ENCODE peak calls at places on chromosome X, in five cellular contexts. G, B, E, C and O are unnamed samples.
A peak's percentile ranks its signal among the peaks of the same experiment; 100 is the strongest.

GRCh38 chrX:39204945-39205344 is 403.7 kb downstream of the MID1IP1 start:
- DNase-seq in G (no peak), B (no peak), E (no peak), C (no peak), O (peak; percentile 16)

GRCh38 chrX:40938418-40938817 is 146.8 kb upstream of the USP9X start:
- DNase-seq in G (no peak), B (no peak), E (peak; percentile 33), C (no peak), O (no peak)

GRCh38 chrX:7638053-7638452 is 204.9 kb upstream of the VCX start:
- DNase-seq in G (no peak), B (no peak), E (no peak), C (no peak), O (no peak)

GRCh38 chrX:110087485-110088356 is 84.8 kb downstream of the TMEM164 start:
- DNase-seq in G (no peak), B (no peak), E (peak; percentile 91), C (no peak), O (no peak)

GRCh38 chrX:71533850-71534515 is 1.1 kb downstream of the OGT start:
- DNase-seq in G (peak; percentile 59), B (peak; percentile 45), E (peak; percentile 30), C (peak; percentile 60), O (peak; percentile 67)

GRCh38 chrX:44872319-44872816 is 620 bp upstream of the KDM6A start:
- DNase-seq in G (no peak), B (no peak), E (peak; percentile 24), C (peak; percentile 23), O (no peak)

GRCh38 chrX:108270739-108271396 is 167.4 kb downstream of the COL4A6 start:
- DNase-seq in G (no peak), B (no peak), E (no peak), C (no peak), O (peak; percentile 0)

GRCh38 chrX:121308276-121308805 is 260.9 kb downstream of the GLUD2 start:
- DNase-seq in G (no peak), B (no peak), E (peak; percentile 51), C (peak; percentile 30), O (peak; percentile 64)

GRCh38 chrX:131704136-131704695 is 160.3 kb downstream of the OR13H1 start:
- DNase-seq in G (no peak), B (peak; percentile 8), E (peak; percentile 37), C (no peak), O (peak; percentile 34)

GRCh38 chrX:40094041-40094899 is 3.5 kb downstream of the BCOR start:
- DNase-seq in G (peak; percentile 80), B (peak; percentile 66), E (peak; percentile 43), C (no peak), O (peak; percentile 23)

GRCh38 chrX:112941209-112941788 is 100.7 kb upstream of the AMOT start:
- DNase-seq in G (no peak), B (no peak), E (peak; percentile 1), C (no peak), O (peak; percentile 14)

GRCh38 chrX:140525448-140525847 is 20.6 kb upstream of the SOX3 start:
- DNase-seq in G (no peak), B (no peak), E (no peak), C (no peak), O (no peak)

GRCh38 chrX:130053236-130053635 is 57.1 kb downstream of the ELF4 start:
- DNase-seq in G (no peak), B (no peak), E (no peak), C (no peak), O (no peak)

GRCh38 chrX:115233497-115234219 is at the start of gene LRCH2:
- DNase-seq in G (peak; percentile 41), B (peak; percentile 18), E (no peak), C (no peak), O (no peak)

GRCh38 chrX:74422029-74422352 is 698 bp downstream of the SLC16A2 start:
- DNase-seq in G (no peak), B (no peak), E (no peak), C (no peak), O (no peak)

GRCh38 chrX:132615396-132616131 is 126.7 kb upstream of the MBNL3 start:
- DNase-seq in G (no peak), B (no peak), E (peak; percentile 55), C (peak; percentile 5), O (peak; percentile 58)

GRCh38 chrX:16278927-16279326 is 111.6 kb downstream of the MAGEB17 start:
- DNase-seq in G (no peak), B (no peak), E (no peak), C (no peak), O (peak; percentile 0)

GRCh38 chrX:3501833-3502535 is 155.5 kb upstream of the MXRA5 start:
- DNase-seq in G (no peak), B (no peak), E (no peak), C (no peak), O (no peak)

GRCh38 chrX:53728506-53728905 is 42.0 kb upstream of the HUWE1 start:
- DNase-seq in G (no peak), B (no peak), E (no peak), C (no peak), O (no peak)

GRCh38 chrX:132094169-132094568 is 33.7 kb downstream of the FRMD7 start:
- DNase-seq in G (no peak), B (no peak), E (no peak), C (no peak), O (no peak)

GRCh38 chrX:119105826-119106225 is 21.8 kb downstream of the KIAA1210 start:
- DNase-seq in G (no peak), B (no peak), E (peak; percentile 15), C (no peak), O (no peak)